ENCODE peak calls at places on chromosomes 3 and 15, in five cellular contexts. M is K562, J is IMR-90, A is A549, X is SK-N-SH. Q is an unnamed sample.

GRCh38 chr3:30180305-30181275 is 425.8 kb upstream of the TGFBR2 start:
- DNase-seq in M (no peak), J (no peak), A (no peak), X (no peak), Q (no peak)

GRCh38 chr15:39976291-39977274 is 42.7 kb downstream of the EIF2AK4 start:
- DNase-seq in M (no peak), J (peak), A (no peak), X (peak), Q (no peak)

GRCh38 chr3:4332574-4332973 is 29.4 kb downstream of the SETMAR start:
- DNase-seq in M (no peak), J (no peak), A (no peak), X (no peak), Q (no peak)

GRCh38 chr3:127135241-127136023 is 57.5 kb upstream of the PRR23E start:
- DNase-seq in M (no peak), J (peak), A (no peak), X (peak), Q (no peak)

GRCh38 chr3:2156244-2156847 is 57.7 kb downstream of the CNTN4 start:
- DNase-seq in M (peak), J (no peak), A (peak), X (no peak), Q (no peak)

GRCh38 chr3:50495609-50496423 is 7.6 kb downstream of the CACNA2D2 start:
- DNase-seq in M (no peak), J (no peak), A (no peak), X (no peak), Q (no peak)

GRCh38 chr3:156678216-156678615 is 3.8 kb downstream of the TIPARP start:
- DNase-seq in M (no peak), J (no peak), A (no peak), X (no peak), Q (no peak)

GRCh38 chr15:76674883-76675282 is 230.3 kb downstream of the SCAPER start:
- DNase-seq in M (no peak), J (peak), A (no peak), X (no peak), Q (no peak)

GRCh38 chr3:124885466-124886167 is 1.5 kb downstream of the ITGB5 start:
- DNase-seq in M (no peak), J (no peak), A (peak), X (peak), Q (no peak)

GRCh38 chr3:25493246-25493645 is 65.2 kb downstream of the RARB start:
- DNase-seq in M (no peak), J (no peak), A (peak), X (no peak), Q (no peak)

GRCh38 chr3:40801276-40801675 is 276.5 kb downstream of the ZNF621 start:
- DNase-seq in M (no peak), J (no peak), A (no peak), X (no peak), Q (no peak)

GRCh38 chr15:69908060-69908459 is 189.7 kb downstream of the TLE3 start:
- DNase-seq in M (no peak), J (no peak), A (no peak), X (no peak), Q (no peak)

GRCh38 chr15:68997930-68998777 is 16.3 kb upstream of the NOX5 start:
- DNase-seq in M (no peak), J (no peak), A (no peak), X (no peak), Q (no peak)

GRCh38 chr3:33884204-33884561 is 85.8 kb downstream of the PDCD6IP start:
- DNase-seq in M (peak), J (no peak), A (peak), X (no peak), Q (no peak)

GRCh38 chr3:24396338-24396737 is 98.3 kb downstream of the THRB start:
- DNase-seq in M (no peak), J (no peak), A (no peak), X (no peak), Q (no peak)

GRCh38 chr3:178083906-178084823 is 452.1 kb upstream of the KCNMB2 start:
- DNase-seq in M (peak), J (no peak), A (peak), X (peak), Q (no peak)

GRCh38 chr3:39794880-39795279 is 14.5 kb upstream of the MYRIP start:
- DNase-seq in M (no peak), J (no peak), A (no peak), X (no peak), Q (no peak)

GRCh38 chr3:151123827-151124226 is 38.4 kb downstream of the MED12L start:
- DNase-seq in M (no peak), J (no peak), A (no peak), X (no peak), Q (no peak)

GRCh38 chr3:160346511-160346910 is 52.5 kb downstream of the IFT80 start:
- DNase-seq in M (no peak), J (no peak), A (no peak), X (no peak), Q (no peak)

GRCh38 chr15:40182358-40183029 is 21.6 kb downstream of the BUB1B start:
- DNase-seq in M (no peak), J (no peak), A (no peak), X (no peak), Q (no peak)

GRCh38 chr3:197599089-197599765 is 43.5 kb upstream of the BDH1 start:
- DNase-seq in M (peak), J (peak), A (peak), X (peak), Q (peak)

GRCh38 chr15:48733615-48734014 is 77.3 kb downstream of the CEP152 start:
- DNase-seq in M (no peak), J (no peak), A (no peak), X (no peak), Q (no peak)

GRCh38 chr3:46186856-46187700 is 21.0 kb downstream of the CCR1 start:
- DNase-seq in M (no peak), J (no peak), A (no peak), X (no peak), Q (peak)

GRCh38 chr3:64681827-64682226 is 6.0 kb downstream of the ADAMTS9 start:
- DNase-seq in M (no peak), J (no peak), A (no peak), X (no peak), Q (no peak)

GRCh38 chr15:101501703-101502373 is 12.3 kb upstream of the PCSK6 start:
- DNase-seq in M (peak), J (no peak), A (peak), X (peak), Q (no peak)

GRCh38 chr15:75995611-75996010 is 16.6 kb downstream of the NRG4 start:
- DNase-seq in M (no peak), J (no peak), A (no peak), X (no peak), Q (no peak)

GRCh38 chr15:100438570-100438969 is 90.2 kb downstream of the CERS3 start:
- DNase-seq in M (no peak), J (no peak), A (no peak), X (peak), Q (peak)

GRCh38 chr3:177358085-177358967 is 161.0 kb upstream of the TBL1XR1 start:
- DNase-seq in M (peak), J (peak), A (peak), X (peak), Q (peak)

GRCh38 chr3:127747066-127747465 is 74.3 kb downstream of the ABTB1 start:
- DNase-seq in M (no peak), J (no peak), A (no peak), X (no peak), Q (no peak)

GRCh38 chr3:110027446-110027845 is 690.1 kb upstream of the DPPA4 start:
- DNase-seq in M (no peak), J (peak), A (no peak), X (peak), Q (no peak)

GRCh38 chr3:81419196-81419595 is 342.2 kb downstream of the GBE1 start:
- DNase-seq in M (peak), J (peak), A (peak), X (peak), Q (no peak)

GRCh38 chr3:53077476-53078220 is 31.8 kb upstream of the SFMBT1 start:
- DNase-seq in M (no peak), J (no peak), A (no peak), X (no peak), Q (no peak)

GRCh38 chr3:149551500-149551899 is 77.0 kb downstream of the TM4SF4 start:
- DNase-seq in M (no peak), J (no peak), A (no peak), X (no peak), Q (no peak)

GRCh38 chr3:109316162-109316730 is at the start of gene DPPA2:
- DNase-seq in M (peak), J (no peak), A (no peak), X (no peak), Q (no peak)

GRCh38 chr3:172388412-172389078 is 59.7 kb downstream of the GHSR start:
- DNase-seq in M (no peak), J (no peak), A (no peak), X (no peak), Q (no peak)

GRCh38 chr3:138079901-138080300 is 35.5 kb downstream of the DZIP1L start:
- DNase-seq in M (no peak), J (peak), A (no peak), X (no peak), Q (no peak)
- TF ChIP-seq SMC3 in M (no peak), J (no peak), A (no peak), X (no peak), Q (no peak)

DNA sequence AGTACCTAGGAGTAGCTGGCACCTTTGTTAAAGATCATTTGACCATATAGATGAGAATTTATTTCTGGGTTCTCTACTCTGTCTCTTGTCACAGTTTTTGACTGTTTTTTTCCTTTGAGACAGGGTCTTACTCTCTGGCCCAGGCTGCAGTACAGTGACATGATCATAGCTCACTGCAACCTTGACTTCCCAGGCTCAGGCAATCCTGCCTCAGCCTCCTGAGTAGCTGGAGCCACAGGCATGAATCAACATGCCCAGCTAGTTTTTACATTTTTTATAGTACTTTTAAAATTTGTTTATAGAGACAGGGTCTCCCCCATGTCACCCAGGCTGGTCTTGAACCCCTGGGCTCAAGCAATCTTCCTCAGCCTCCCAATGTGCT is 45.0 kb downstream of the BCL2L10 start:
- DNase-seq in M (no peak), J (no peak), A (no peak), X (no peak), Q (no peak)
- TF ChIP-seq SMC3 in M (no peak), J (no peak), A (no peak), X (no peak), Q (no peak)

GRCh38 chr15:59594493-59594942 is 17.1 kb upstream of the GCNT3 start:
- DNase-seq in M (no peak), J (peak), A (peak), X (no peak), Q (no peak)
- TF ChIP-seq SMC3 in M (no peak), J (no peak), A (peak), X (no peak), Q (no peak)

DNA sequence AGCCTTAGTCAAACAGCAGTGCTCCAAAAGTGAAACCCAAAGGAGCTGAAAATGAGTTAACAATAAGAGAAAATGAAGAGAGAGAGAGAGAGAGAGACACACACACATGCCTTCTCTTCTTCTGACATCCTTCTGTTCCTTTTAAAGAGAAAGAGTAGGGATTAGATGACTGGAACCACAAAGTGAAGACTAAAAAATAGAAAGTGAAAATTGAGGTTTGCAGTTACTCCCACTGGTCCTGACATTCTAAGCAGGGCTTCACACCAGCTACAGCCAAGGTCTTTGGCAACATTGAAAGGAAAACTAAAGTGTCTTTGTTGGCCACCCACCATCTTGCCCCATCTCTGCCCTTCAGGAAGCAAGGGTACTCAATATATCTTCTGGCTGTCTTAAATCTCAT is 59.2 kb downstream of the USP50 start:
- DNase-seq in M (no peak), J (no peak), A (no peak), X (no peak), Q (peak)
- TF ChIP-seq SMC3 in M (no peak), J (no peak), A (no peak), X (no peak), Q (no peak)